ENCODE peak calls at places on chromosome 4, in six cellular contexts. One of them, this sample, is unnamed.
A peak's percentile ranks its signal among the peaks of the same experiment; 100 is the strongest.

GRCh38 chr4:8315343-8316250 is 46.0 kb downstream of the HTRA3 start:
- DNase-seq in HFFc6: peak; percentile 69
- DNase-seq in endothelial cell: no peak
- DNase-seq in CD4-positive, alpha-beta T cell: no peak
- DNase-seq in body of pancreas: peak; percentile 57
- DNase-seq in Panc1: no peak
- DNase-seq in this sample: no peak

GRCh38 chr4:142373610-142374009 is 472.5 kb downstream of the INPP4B start:
- DNase-seq in HFFc6: no peak
- DNase-seq in endothelial cell: no peak
- DNase-seq in CD4-positive, alpha-beta T cell: no peak
- DNase-seq in body of pancreas: no peak
- DNase-seq in Panc1: no peak
- DNase-seq in this sample: peak; percentile 22

GRCh38 chr4:6499241-6499605 is 26.8 kb upstream of the PPP2R2C start:
- DNase-seq in HFFc6: no peak
- DNase-seq in endothelial cell: no peak
- DNase-seq in CD4-positive, alpha-beta T cell: no peak
- DNase-seq in body of pancreas: no peak
- DNase-seq in Panc1: no peak
- DNase-seq in this sample: no peak

GRCh38 chr4:11704136-11704535 is 275.4 kb upstream of the HS3ST1 start:
- DNase-seq in HFFc6: no peak
- DNase-seq in endothelial cell: no peak
- DNase-seq in CD4-positive, alpha-beta T cell: no peak
- DNase-seq in body of pancreas: no peak
- DNase-seq in Panc1: no peak
- DNase-seq in this sample: no peak

GRCh38 chr4:94412019-94413017 is 39.4 kb upstream of the PDLIM5 start:
- DNase-seq in HFFc6: peak; percentile 58
- DNase-seq in endothelial cell: no peak
- DNase-seq in CD4-positive, alpha-beta T cell: no peak
- DNase-seq in body of pancreas: no peak
- DNase-seq in Panc1: no peak
- DNase-seq in this sample: no peak

GRCh38 chr4:52931238-52931637 is 69.1 kb downstream of the RASL11B start:
- DNase-seq in HFFc6: no peak
- DNase-seq in endothelial cell: no peak
- DNase-seq in CD4-positive, alpha-beta T cell: no peak
- DNase-seq in body of pancreas: no peak
- DNase-seq in Panc1: no peak
- DNase-seq in this sample: peak; percentile 15

GRCh38 chr4:94877973-94878372 is 120.2 kb downstream of the BMPR1B start:
- DNase-seq in HFFc6: peak; percentile 15
- DNase-seq in endothelial cell: no peak
- DNase-seq in CD4-positive, alpha-beta T cell: no peak
- DNase-seq in body of pancreas: no peak
- DNase-seq in Panc1: no peak
- DNase-seq in this sample: no peak

GRCh38 chr4:96473246-96473645 is 633.4 kb downstream of the PDHA2 start:
- DNase-seq in HFFc6: no peak
- DNase-seq in endothelial cell: no peak
- DNase-seq in CD4-positive, alpha-beta T cell: no peak
- DNase-seq in body of pancreas: no peak
- DNase-seq in Panc1: no peak
- DNase-seq in this sample: no peak

GRCh38 chr4:3074846-3075651 is 568 bp downstream of the HTT start:
- DNase-seq in HFFc6: peak; percentile 58
- DNase-seq in endothelial cell: peak; percentile 70
- DNase-seq in CD4-positive, alpha-beta T cell: peak; percentile 13
- DNase-seq in body of pancreas: peak; percentile 48
- DNase-seq in Panc1: no peak
- DNase-seq in this sample: no peak

GRCh38 chr4:25842229-25842840 is 20.5 kb downstream of the SEL1L3 start:
- DNase-seq in HFFc6: no peak
- DNase-seq in endothelial cell: no peak
- DNase-seq in CD4-positive, alpha-beta T cell: peak; percentile 21
- DNase-seq in body of pancreas: no peak
- DNase-seq in Panc1: no peak
- DNase-seq in this sample: no peak

GRCh38 chr4:3514806-3515421 is 17.3 kb downstream of the LRPAP1 start:
- DNase-seq in HFFc6: no peak
- DNase-seq in endothelial cell: no peak
- DNase-seq in CD4-positive, alpha-beta T cell: no peak
- DNase-seq in body of pancreas: no peak
- DNase-seq in Panc1: no peak
- DNase-seq in this sample: no peak

GRCh38 chr4:119337010-119337409 is 15.1 kb upstream of the FABP2 start:
- DNase-seq in HFFc6: no peak
- DNase-seq in endothelial cell: no peak
- DNase-seq in CD4-positive, alpha-beta T cell: no peak
- DNase-seq in body of pancreas: no peak
- DNase-seq in Panc1: no peak
- DNase-seq in this sample: no peak

GRCh38 chr4:37767546-37767945 is 58.9 kb upstream of the PGM2 start:
- DNase-seq in HFFc6: peak; percentile 19
- DNase-seq in endothelial cell: no peak
- DNase-seq in CD4-positive, alpha-beta T cell: no peak
- DNase-seq in body of pancreas: peak; percentile 69
- DNase-seq in Panc1: no peak
- DNase-seq in this sample: no peak

GRCh38 chr4:111323916-111324315 is 701.0 kb upstream of the PITX2 start:
- DNase-seq in HFFc6: no peak
- DNase-seq in endothelial cell: no peak
- DNase-seq in CD4-positive, alpha-beta T cell: no peak
- DNase-seq in body of pancreas: no peak
- DNase-seq in Panc1: no peak
- DNase-seq in this sample: no peak

GRCh38 chr4:99300934-99301333 is 10.1 kb upstream of the ADH1A start:
- DNase-seq in HFFc6: peak; percentile 59
- DNase-seq in endothelial cell: no peak
- DNase-seq in CD4-positive, alpha-beta T cell: no peak
- DNase-seq in body of pancreas: peak; percentile 66
- DNase-seq in Panc1: no peak
- DNase-seq in this sample: peak; percentile 66

GRCh38 chr4:125728568-125728967 is 413.8 kb downstream of the FAT4 start:
- DNase-seq in HFFc6: peak; percentile 96
- DNase-seq in endothelial cell: no peak
- DNase-seq in CD4-positive, alpha-beta T cell: no peak
- DNase-seq in body of pancreas: no peak
- DNase-seq in Panc1: peak; percentile 94
- DNase-seq in this sample: no peak

GRCh38 chr4:150178161-150178560 is 99.9 kb downstream of the DCLK2 start:
- DNase-seq in HFFc6: no peak
- DNase-seq in endothelial cell: no peak
- DNase-seq in CD4-positive, alpha-beta T cell: no peak
- DNase-seq in body of pancreas: no peak
- DNase-seq in Panc1: no peak
- DNase-seq in this sample: no peak

GRCh38 chr4:27442146-27442545 is 581.5 kb downstream of the STIM2 start:
- DNase-seq in HFFc6: no peak
- DNase-seq in endothelial cell: no peak
- DNase-seq in CD4-positive, alpha-beta T cell: no peak
- DNase-seq in body of pancreas: no peak
- DNase-seq in Panc1: no peak
- DNase-seq in this sample: no peak

GRCh38 chr4:4836044-4836443 is 23.4 kb upstream of the MSX1 start:
- DNase-seq in HFFc6: no peak
- DNase-seq in endothelial cell: no peak
- DNase-seq in CD4-positive, alpha-beta T cell: no peak
- DNase-seq in body of pancreas: no peak
- DNase-seq in Panc1: no peak
- DNase-seq in this sample: no peak
- TF ChIP-seq CTCF in HFFc6: peak; percentile 37
- TF ChIP-seq CTCF in endothelial cell: no peak
- TF ChIP-seq CTCF in CD4-positive, alpha-beta T cell: no peak
- TF ChIP-seq CTCF in body of pancreas: no peak
- TF ChIP-seq CTCF in Panc1: no peak
- TF ChIP-seq CTCF in this sample: no peak

GRCh38 chr4:13541720-13542576 is 2.4 kb downstream of the NKX3-2 start:
- DNase-seq in HFFc6: no peak
- DNase-seq in endothelial cell: peak; percentile 40
- DNase-seq in CD4-positive, alpha-beta T cell: no peak
- DNase-seq in body of pancreas: peak; percentile 59
- DNase-seq in Panc1: no peak
- DNase-seq in this sample: no peak
- TF ChIP-seq CTCF in HFFc6: peak; percentile 44
- TF ChIP-seq CTCF in endothelial cell: peak; percentile 27
- TF ChIP-seq CTCF in CD4-positive, alpha-beta T cell: no peak
- TF ChIP-seq CTCF in body of pancreas: peak; percentile 48
- TF ChIP-seq CTCF in Panc1: no peak
- TF ChIP-seq CTCF in this sample: no peak

GRCh38 chr4:55012363-55013255 is 112.8 kb downstream of the KDR start:
- DNase-seq in HFFc6: no peak
- DNase-seq in endothelial cell: no peak
- DNase-seq in CD4-positive, alpha-beta T cell: no peak
- DNase-seq in body of pancreas: no peak
- DNase-seq in Panc1: no peak
- DNase-seq in this sample: no peak

GRCh38 chr4:55005910-55006309 is 119.5 kb downstream of the KDR start:
- DNase-seq in HFFc6: no peak
- DNase-seq in endothelial cell: no peak
- DNase-seq in CD4-positive, alpha-beta T cell: no peak
- DNase-seq in body of pancreas: no peak
- DNase-seq in Panc1: no peak
- DNase-seq in this sample: no peak

GRCh38 chr4:55010550-55010949 is 114.8 kb downstream of the KDR start:
- DNase-seq in HFFc6: no peak
- DNase-seq in endothelial cell: no peak
- DNase-seq in CD4-positive, alpha-beta T cell: no peak
- DNase-seq in body of pancreas: no peak
- DNase-seq in Panc1: no peak
- DNase-seq in this sample: no peak

GRCh38 chr4:55004831-55005230 is 120.6 kb downstream of the KDR start:
- DNase-seq in HFFc6: no peak
- DNase-seq in endothelial cell: no peak
- DNase-seq in CD4-positive, alpha-beta T cell: no peak
- DNase-seq in body of pancreas: no peak
- DNase-seq in Panc1: no peak
- DNase-seq in this sample: no peak

GRCh38 chr4:55008166-55009056 is 117.0 kb downstream of the KDR start:
- DNase-seq in HFFc6: no peak
- DNase-seq in endothelial cell: no peak
- DNase-seq in CD4-positive, alpha-beta T cell: no peak
- DNase-seq in body of pancreas: no peak
- DNase-seq in Panc1: no peak
- DNase-seq in this sample: no peak
- TF ChIP-seq CTCF in HFFc6: peak; percentile 70
- TF ChIP-seq CTCF in endothelial cell: peak; percentile 62
- TF ChIP-seq CTCF in CD4-positive, alpha-beta T cell: no peak
- TF ChIP-seq CTCF in body of pancreas: no peak
- TF ChIP-seq CTCF in Panc1: peak; percentile 26
- TF ChIP-seq CTCF in this sample: peak; percentile 40

GRCh38 chr4:121408-122084 is 2.8 kb upstream of the ZNF718 start:
- DNase-seq in HFFc6: no peak
- DNase-seq in endothelial cell: no peak
- DNase-seq in CD4-positive, alpha-beta T cell: no peak
- DNase-seq in body of pancreas: no peak
- DNase-seq in Panc1: no peak
- DNase-seq in this sample: no peak
- TF ChIP-seq CTCF in HFFc6: no peak
- TF ChIP-seq CTCF in endothelial cell: no peak
- TF ChIP-seq CTCF in CD4-positive, alpha-beta T cell: no peak
- TF ChIP-seq CTCF in body of pancreas: no peak
- TF ChIP-seq CTCF in Panc1: no peak
- TF ChIP-seq CTCF in this sample: no peak

DNA sequence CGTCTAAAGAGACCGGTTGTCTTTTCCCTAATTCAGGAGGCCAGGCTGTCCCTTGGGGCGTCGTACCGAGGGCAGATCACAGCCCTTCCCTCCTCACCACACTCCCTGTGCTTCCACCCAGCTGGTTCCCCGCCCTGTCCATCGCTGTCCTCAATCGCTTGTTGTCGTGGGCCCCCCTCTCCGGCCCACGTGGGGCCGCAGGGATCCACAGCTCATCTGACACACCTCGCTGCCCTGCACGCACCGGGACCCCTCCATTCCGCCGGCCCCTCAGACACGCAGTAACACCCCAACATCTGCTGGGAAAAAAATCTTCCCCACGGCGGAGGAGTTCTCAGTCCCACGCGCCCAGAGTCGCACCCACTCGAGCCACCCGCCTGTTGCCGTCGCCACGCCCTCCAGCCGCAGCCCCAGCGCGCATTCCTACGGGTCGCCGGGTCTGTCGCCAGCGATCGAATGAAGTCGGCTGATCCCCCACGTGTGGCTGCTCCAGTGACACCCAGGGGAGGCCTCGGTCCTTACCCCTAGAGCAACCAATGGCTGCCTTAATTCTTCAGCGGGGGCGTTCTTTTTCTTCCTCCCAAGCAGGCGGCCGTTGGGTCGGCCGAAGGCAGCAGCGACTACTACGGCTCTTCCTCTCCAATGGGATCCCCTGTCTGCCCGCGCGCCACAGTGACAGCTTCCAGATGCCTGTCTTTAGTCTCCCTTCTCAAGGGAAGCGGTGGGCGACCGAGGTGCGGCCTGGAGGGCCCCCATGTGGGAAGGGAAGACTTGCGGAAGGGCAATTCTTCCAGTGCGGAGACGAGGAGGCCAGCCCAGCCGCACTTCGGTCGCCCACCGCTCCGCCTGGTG is 885 bp upstream of the SEPTIN11 start:
- DNase-seq in HFFc6: peak; percentile 77
- DNase-seq in endothelial cell: peak; percentile 64
- DNase-seq in CD4-positive, alpha-beta T cell: peak; percentile 48
- DNase-seq in body of pancreas: peak; percentile 67
- DNase-seq in Panc1: no peak
- DNase-seq in this sample: no peak
- TF ChIP-seq CTCF in HFFc6: peak; percentile 22
- TF ChIP-seq CTCF in endothelial cell: no peak
- TF ChIP-seq CTCF in CD4-positive, alpha-beta T cell: no peak
- TF ChIP-seq CTCF in body of pancreas: no peak
- TF ChIP-seq CTCF in Panc1: no peak
- TF ChIP-seq CTCF in this sample: no peak

GRCh38 chr4:107379054-107379869 is 340.8 kb downstream of the PAPSS1 start:
- DNase-seq in HFFc6: peak; percentile 54
- DNase-seq in endothelial cell: no peak
- DNase-seq in CD4-positive, alpha-beta T cell: no peak
- DNase-seq in body of pancreas: no peak
- DNase-seq in Panc1: no peak
- DNase-seq in this sample: no peak
- TF ChIP-seq CTCF in HFFc6: peak; percentile 73
- TF ChIP-seq CTCF in endothelial cell: no peak
- TF ChIP-seq CTCF in CD4-positive, alpha-beta T cell: no peak
- TF ChIP-seq CTCF in body of pancreas: no peak
- TF ChIP-seq CTCF in Panc1: no peak
- TF ChIP-seq CTCF in this sample: no peak

DNA sequence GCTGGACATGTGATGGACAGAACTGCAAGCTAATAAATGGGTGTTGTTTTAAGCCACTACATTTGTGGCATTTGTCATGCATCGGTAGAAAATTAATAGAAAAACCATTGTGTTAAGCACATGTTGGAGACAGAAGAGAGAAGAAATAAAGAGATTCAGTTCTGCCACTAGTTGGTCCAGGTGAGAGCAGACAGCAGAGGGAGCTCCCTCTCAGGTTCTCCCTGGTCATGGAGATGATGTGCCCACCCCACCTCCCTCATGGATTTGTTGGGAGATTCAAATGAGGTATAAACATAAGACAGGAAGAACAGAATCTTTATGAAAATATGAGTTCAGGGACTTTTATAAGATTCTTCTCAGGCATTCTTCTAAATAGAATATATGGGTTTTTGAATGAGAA is 36.8 kb upstream of the OCIAD2 start:
- DNase-seq in HFFc6: no peak
- DNase-seq in endothelial cell: no peak
- DNase-seq in CD4-positive, alpha-beta T cell: no peak
- DNase-seq in body of pancreas: no peak
- DNase-seq in Panc1: no peak
- DNase-seq in this sample: no peak
- TF ChIP-seq CTCF in HFFc6: peak; percentile 54
- TF ChIP-seq CTCF in endothelial cell: no peak
- TF ChIP-seq CTCF in CD4-positive, alpha-beta T cell: no peak
- TF ChIP-seq CTCF in body of pancreas: no peak
- TF ChIP-seq CTCF in Panc1: peak; percentile 62
- TF ChIP-seq CTCF in this sample: peak; percentile 62

This sample was measured in LNCaP clone FGC.